ENCODE peak calls at places on chromosome 9, in four cellular contexts. V is astrocyte of the spinal cord, O is GM23248, I is T-helper 17 cell. L is an unnamed sample.

GRCh38 chr9:82574911-82575310 is 488.0 kb downstream of the RASEF start:
- DNase-seq in V (no peak), O (no peak), I (no peak), L (no peak)

GRCh38 chr9:87888501-87888900 is 5.8 kb downstream of the SPATA31E1 start:
- DNase-seq in V (no peak), O (no peak), I (no peak), L (no peak)

GRCh38 chr9:18890372-18890771 is 142.6 kb downstream of the SAXO1 start:
- DNase-seq in V (peak; percentile 48), O (peak; percentile 24), I (no peak), L (peak; percentile 70)

GRCh38 chr9:95018099-95018927 is 291.8 kb downstream of the AOPEP start:
- DNase-seq in V (peak; percentile 95), O (peak; percentile 99), I (no peak), L (peak; percentile 92)

GRCh38 chr9:133910855-133911514 is 81.1 kb downstream of the VAV2 start:
- DNase-seq in V (no peak), O (no peak), I (no peak), L (no peak)

GRCh38 chr9:125121156-125121555 is 22.2 kb downstream of the SCAI start:
- DNase-seq in V (no peak), O (no peak), I (no peak), L (peak; percentile 49)

GRCh38 chr9:85212887-85213286 is 528.9 kb downstream of the AGTPBP1 start:
- DNase-seq in V (peak; percentile 82), O (peak; percentile 87), I (no peak), L (peak; percentile 24)

GRCh38 chr9:135902655-135903357 is 4.5 kb downstream of the CAMSAP1 start:
- DNase-seq in V (no peak), O (no peak), I (no peak), L (no peak)

GRCh38 chr9:137453643-137454081 is 5.5 kb downstream of the NSMF start:
- DNase-seq in V (peak; percentile 64), O (peak; percentile 81), I (peak; percentile 58), L (peak; percentile 40)

GRCh38 chr9:78014776-78015175 is 16.8 kb downstream of the GNAQ start:
- DNase-seq in V (no peak), O (peak; percentile 30), I (no peak), L (peak; percentile 86)

GRCh38 chr9:69811329-69811989 is 9.2 kb upstream of the CFAP95 start:
- DNase-seq in V (no peak), O (no peak), I (no peak), L (no peak)

GRCh38 chr9:93635186-93636107 is 59.1 kb downstream of the PHF2 start:
- DNase-seq in V (no peak), O (no peak), I (no peak), L (no peak)

GRCh38 chr9:84079994-84080393 is 99.4 kb downstream of the RMI1 start:
- DNase-seq in V (no peak), O (no peak), I (no peak), L (no peak)

GRCh38 chr9:1759009-1759408 is 256.1 kb upstream of the SMARCA2 start:
- DNase-seq in V (no peak), O (no peak), I (no peak), L (no peak)

GRCh38 chr9:69317081-69317480 is 7.9 kb upstream of the ENTREP1 start:
- DNase-seq in V (peak; percentile 32), O (no peak), I (no peak), L (peak; percentile 53)

GRCh38 chr9:75228893-75229292 is 140.6 kb downstream of the OSTF1 start:
- DNase-seq in V (no peak), O (no peak), I (no peak), L (no peak)

GRCh38 chr9:112061152-112061740 is 113.9 kb downstream of the SUSD1 start:
- DNase-seq in V (peak; percentile 98), O (peak; percentile 98), I (no peak), L (peak; percentile 97)

GRCh38 chr9:33230756-33231691 is 8.9 kb upstream of the SPINK4 start:
- DNase-seq in V (peak; percentile 33), O (no peak), I (no peak), L (no peak)

GRCh38 chr9:92048924-92049625 is 66.1 kb downstream of the SPTLC1 start:
- DNase-seq in V (peak; percentile 47), O (no peak), I (no peak), L (peak; percentile 9)

GRCh38 chr9:122904466-122904822 is 715 bp downstream of the RC3H2 start:
- DNase-seq in V (peak; percentile 46), O (peak; percentile 65), I (no peak), L (peak; percentile 30)

GRCh38 chr9:21556581-21557427 is 74.7 kb upstream of the IFNE start:
- DNase-seq in V (peak; percentile 54), O (no peak), I (no peak), L (no peak)

GRCh38 chr9:27749838-27750237 is 176.6 kb upstream of the C9orf72 start:
- DNase-seq in V (no peak), O (no peak), I (no peak), L (peak; percentile 6)

GRCh38 chr9:115208503-115208902 is 90.5 kb upstream of the TNC start:
- DNase-seq in V (peak; percentile 81), O (peak; percentile 72), I (no peak), L (no peak)

GRCh38 chr9:137070906-137071275 is 534 bp upstream of the SAPCD2 start:
- DNase-seq in V (no peak), O (no peak), I (no peak), L (no peak)

GRCh38 chr9:96604005-96604320 is 15.7 kb downstream of the CDC14B start:
- DNase-seq in V (no peak), O (peak; percentile 72), I (no peak), L (no peak)